ENCODE peak calls at places on chromosomes 11 and 22, in eight cellular contexts. S, Z, R, F, K, W, I and Q are unnamed samples.

GRCh38 chr22:22948651-22949611 is 61.3 kb downstream of the IGLL5 start:
- DNase-seq in S (no peak), Z (no peak), R (no peak), F (no peak), K (no peak), W (peak; percentile 42), I (no peak), Q (no peak)

GRCh38 chr11:2779981-2780849 is 80.4 kb upstream of the KCNQ1OT1 start:
- DNase-seq in S (no peak), Z (peak; percentile 79), R (peak; percentile 88), F (peak; percentile 48), K (peak; percentile 43), W (peak; percentile 70), I (no peak), Q (no peak)

GRCh38 chr11:107719557-107720304 is 7.9 kb upstream of the SLN start:
- DNase-seq in S (no peak), Z (no peak), R (no peak), F (no peak), K (no peak), W (no peak), I (no peak), Q (no peak)

GRCh38 chr11:3710485-3711259 is 39.5 kb upstream of the CHRNA10 start:
- DNase-seq in S (no peak), Z (no peak), R (no peak), F (no peak), K (no peak), W (no peak), I (no peak), Q (no peak)

GRCh38 chr22:27749597-27750225 is 51.8 kb downstream of the MN1 start:
- DNase-seq in S (no peak), Z (peak; percentile 57), R (peak; percentile 63), F (no peak), K (no peak), W (no peak), I (no peak), Q (no peak)

GRCh38 chr11:58616594-58616993 is 5.9 kb upstream of the CNTF start:
- DNase-seq in S (no peak), Z (peak; percentile 70), R (no peak), F (peak; percentile 69), K (no peak), W (no peak), I (no peak), Q (no peak)

GRCh38 chr11:32430586-32431357 is 4.6 kb downstream of the WT1 start:
- DNase-seq in S (no peak), Z (peak; percentile 93), R (peak; percentile 72), F (no peak), K (no peak), W (no peak), I (no peak), Q (no peak)

GRCh38 chr11:32411937-32412615 is 23.3 kb downstream of the WT1 start:
- DNase-seq in S (no peak), Z (peak; percentile 57), R (no peak), F (no peak), K (no peak), W (no peak), I (no peak), Q (no peak)

GRCh38 chr11:8593935-8594909 is at the start of gene STK33:
- DNase-seq in S (peak; percentile 0), Z (peak; percentile 82), R (peak; percentile 91), F (no peak), K (peak; percentile 70), W (peak; percentile 72), I (no peak), Q (no peak)

GRCh38 chr11:82775736-82776346 is 42.2 kb upstream of the FAM181B start:
- DNase-seq in S (peak; percentile 16), Z (no peak), R (no peak), F (peak; percentile 48), K (peak; percentile 60), W (no peak), I (peak; percentile 33), Q (no peak)

GRCh38 chr11:78560826-78561484 is 13.7 kb downstream of the NARS2 start:
- DNase-seq in S (no peak), Z (no peak), R (no peak), F (no peak), K (no peak), W (no peak), I (no peak), Q (no peak)

GRCh38 chr11:124717786-124718634 is 21.7 kb upstream of the NRGN start:
- DNase-seq in S (peak; percentile 32), Z (peak; percentile 40), R (peak; percentile 74), F (no peak), K (no peak), W (peak; percentile 81), I (no peak), Q (no peak)

GRCh38 chr11:57551941-57552340 is 14.5 kb downstream of the SMTNL1 start:
- DNase-seq in S (no peak), Z (no peak), R (no peak), F (no peak), K (no peak), W (no peak), I (no peak), Q (no peak)
- H3K36me3 ChIP-seq in S (peaks cover 29% of the 10 kb centered on the region), Z (no peaks in the 10 kb centered on the region), R (peaks cover 100% of the 10 kb centered on the region), F (no peaks in the 10 kb centered on the region), K (no peaks in the 10 kb centered on the region), W (peaks cover 100% of the 10 kb centered on the region), I (no peaks in the 10 kb centered on the region), Q (peaks cover 77% of the 10 kb centered on the region)

DNA sequence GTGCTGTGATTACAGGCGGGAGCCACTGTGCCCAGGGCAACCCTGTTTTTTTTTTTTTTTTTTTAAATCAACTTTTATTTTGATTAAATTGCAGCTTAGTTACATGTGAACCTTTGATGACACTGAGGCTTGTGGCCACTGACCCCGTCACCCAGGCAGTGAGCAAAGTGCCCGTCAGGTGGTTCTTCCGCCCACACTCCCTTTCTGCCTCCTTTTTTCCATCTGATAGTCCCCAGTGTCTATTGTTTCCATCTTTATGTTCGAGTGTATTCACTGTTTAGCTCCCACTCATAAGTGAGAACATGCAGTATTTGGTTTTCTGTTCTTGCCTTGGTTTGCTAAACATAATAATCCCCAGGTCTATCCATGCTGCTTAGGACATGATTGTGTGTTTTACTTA is 110.9 kb upstream of the GRK3 start:
- DNase-seq in S (no peak), Z (no peak), R (peak; percentile 10), F (no peak), K (no peak), W (no peak), I (no peak), Q (no peak)
- H3K27me3 ChIP-seq in S (no peaks in the 10 kb centered on the region), Z (no peaks in the 10 kb centered on the region), R (no peaks in the 10 kb centered on the region), F (no peaks in the 10 kb centered on the region), K (no peaks in the 10 kb centered on the region), W (no peaks in the 10 kb centered on the region), I (no peaks in the 10 kb centered on the region), Q (no peaks in the 10 kb centered on the region)

GRCh38 chr11:103659138-103659734 is 377.2 kb upstream of the DDI1 start:
- DNase-seq in S (no peak), Z (no peak), R (no peak), F (no peak), K (no peak), W (no peak), I (no peak), Q (no peak)
- H3K27ac ChIP-seq in S (no peak overlapping the region), Z (no peak overlapping the region), R (no peak overlapping the region), F (no peak overlapping the region), K (no peak overlapping the region), W (no peak overlapping the region), I (no peak overlapping the region), Q (no peak overlapping the region)

GRCh38 chr22:49645257-49645656 is 182.4 kb downstream of the BRD1 start:
- DNase-seq in S (no peak), Z (no peak), R (no peak), F (no peak), K (no peak), W (no peak), I (no peak), Q (no peak)

GRCh38 chr22:49647346-49648026 is 180.2 kb downstream of the BRD1 start:
- DNase-seq in S (no peak), Z (no peak), R (no peak), F (no peak), K (no peak), W (no peak), I (no peak), Q (no peak)

GRCh38 chr22:49646876-49647275 is 180.8 kb downstream of the BRD1 start:
- DNase-seq in S (no peak), Z (no peak), R (no peak), F (no peak), K (no peak), W (no peak), I (no peak), Q (no peak)

GRCh38 chr22:49643998-49644397 is 183.7 kb downstream of the BRD1 start:
- DNase-seq in S (no peak), Z (no peak), R (no peak), F (no peak), K (no peak), W (no peak), I (no peak), Q (no peak)

DNA sequence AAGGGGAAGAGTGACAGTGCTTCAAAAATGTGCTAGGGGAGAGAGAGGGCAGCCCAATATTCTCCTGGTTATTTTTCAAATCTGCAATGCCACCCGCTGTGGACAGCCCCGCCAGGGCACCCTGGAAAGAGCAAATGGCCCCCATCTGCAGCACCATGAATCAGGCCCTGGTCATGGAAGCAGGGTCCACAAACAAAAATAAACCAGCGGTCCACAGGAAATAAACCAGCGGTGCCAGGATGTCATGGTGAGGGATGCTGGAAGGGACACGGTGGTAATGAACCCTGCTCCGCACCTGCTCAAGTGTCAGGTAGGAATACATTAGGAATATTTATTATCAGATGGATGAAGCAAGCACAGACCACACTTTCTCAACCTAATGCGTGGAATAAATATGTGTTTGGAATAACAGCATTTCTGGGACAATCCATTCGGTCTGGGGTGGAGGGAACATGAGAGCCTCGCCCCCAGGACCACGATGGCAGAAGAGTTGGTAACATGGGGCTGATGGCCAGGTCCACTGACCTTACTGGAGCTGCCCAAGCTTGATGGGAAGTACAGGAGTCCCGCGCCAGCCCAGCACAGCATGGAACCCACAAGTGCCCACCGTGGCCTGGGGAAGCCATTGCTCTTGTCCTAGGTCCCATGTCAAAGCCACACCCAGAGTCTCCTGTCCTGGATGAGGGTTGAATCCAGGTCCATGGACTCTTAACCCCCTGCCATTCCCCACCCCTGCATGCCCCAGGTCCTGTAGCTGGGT is 181.7 kb downstream of the BRD1 start:
- DNase-seq in S (no peak), Z (no peak), R (no peak), F (no peak), K (no peak), W (no peak), I (no peak), Q (no peak)
- H3K36me3 ChIP-seq in S (no peaks in the 10 kb centered on the region), Z (no peaks in the 10 kb centered on the region), R (peaks cover 72% of the 10 kb centered on the region), F (no peaks in the 10 kb centered on the region), K (no peaks in the 10 kb centered on the region), W (no peaks in the 10 kb centered on the region), I (no peaks in the 10 kb centered on the region), Q (peaks cover 5% of the 10 kb centered on the region)

GRCh38 chr11:120259988-120260565 is 20.1 kb downstream of the POU2F3 start:
- DNase-seq in S (no peak), Z (no peak), R (peak; percentile 52), F (no peak), K (no peak), W (no peak), I (no peak), Q (no peak)

GRCh38 chr11:120259241-120259640 is 19.3 kb downstream of the POU2F3 start:
- DNase-seq in S (no peak), Z (no peak), R (no peak), F (no peak), K (no peak), W (no peak), I (no peak), Q (no peak)

GRCh38 chr11:120257346-120257745 is 17.4 kb downstream of the POU2F3 start:
- DNase-seq in S (no peak), Z (no peak), R (peak; percentile 56), F (no peak), K (no peak), W (no peak), I (no peak), Q (no peak)

GRCh38 chr11:120256779-120257178 is 16.8 kb downstream of the POU2F3 start:
- DNase-seq in S (no peak), Z (no peak), R (no peak), F (no peak), K (no peak), W (no peak), I (no peak), Q (no peak)

GRCh38 chr11:120258661-120259060 is 18.7 kb downstream of the POU2F3 start:
- DNase-seq in S (no peak), Z (no peak), R (peak; percentile 48), F (no peak), K (no peak), W (no peak), I (no peak), Q (no peak)
- H3K27me3 ChIP-seq in S (no peaks in the 10 kb centered on the region), Z (no peaks in the 10 kb centered on the region), R (peaks cover 20% of the 10 kb centered on the region), F (no peaks in the 10 kb centered on the region), K (no peaks in the 10 kb centered on the region), W (peaks cover 31% of the 10 kb centered on the region), I (peaks cover 59% of the 10 kb centered on the region), Q (peaks cover 11% of the 10 kb centered on the region)